ENCODE peak calls at places on chromosomes 13 and 19, in five cellular contexts. M is body of pancreas, N is NCI-H774, O is nucleus accumbens, G is ovary. D is an unnamed sample.

GRCh38 chr19:28504727-28505126 is 708.2 kb downstream of the UQCRFS1 start:
- DNase-seq in M (no peak), N (no peak), O (no peak), G (no peak), D (no peak)

GRCh38 chr19:56837004-56837403 is 3.5 kb downstream of the PEG3 start:
- DNase-seq in M (peak; percentile 11), N (no peak), O (no peak), G (peak; percentile 34), D (no peak)

GRCh38 chr19:46495789-46496099 is at the start of gene PNMA8B:
- DNase-seq in M (peak; percentile 79), N (peak; percentile 57), O (peak; percentile 72), G (peak; percentile 82), D (no peak)

GRCh38 chr19:40718774-40719391 is 2.0 kb downstream of the ITPKC start:
- DNase-seq in M (peak; percentile 89), N (no peak), O (no peak), G (peak; percentile 72), D (peak; percentile 16)

GRCh38 chr13:54928071-54928470 is 1899.5 kb downstream of the OLFM4 start:
- DNase-seq in M (no peak), N (no peak), O (no peak), G (no peak), D (no peak)

GRCh38 chr19:46015080-46015960 is 7.5 kb downstream of the PGLYRP1 start:
- DNase-seq in M (peak; percentile 88), N (peak; percentile 86), O (no peak), G (no peak), D (peak; percentile 74)

GRCh38 chr19:808176-808741 is 11.0 kb downstream of the PTBP1 start:
- DNase-seq in M (no peak), N (no peak), O (no peak), G (no peak), D (no peak)

GRCh38 chr13:45542878-45543277 is 72.7 kb downstream of the ERICH6B start:
- DNase-seq in M (no peak), N (no peak), O (no peak), G (no peak), D (no peak)

GRCh38 chr19:7242601-7243258 is 51.5 kb downstream of the INSR start:
- DNase-seq in M (no peak), N (no peak), O (no peak), G (peak; percentile 47), D (no peak)

GRCh38 chr13:62706035-62706434 is 1290.4 kb upstream of the PCDH20 start:
- DNase-seq in M (no peak), N (no peak), O (no peak), G (no peak), D (no peak)

GRCh38 chr13:75666646-75667351 is 30.7 kb downstream of the LMO7 start:
- DNase-seq in M (no peak), N (no peak), O (no peak), G (no peak), D (no peak)

GRCh38 chr13:99380921-99381645 is 73.9 kb upstream of the GPR183 start:
- DNase-seq in M (no peak), N (no peak), O (no peak), G (no peak), D (peak; percentile 77)

GRCh38 chr19:20661150-20661819 is at the start of gene ZNF626:
- DNase-seq in M (peak; percentile 98), N (peak; percentile 83), O (peak; percentile 91), G (peak; percentile 99), D (peak; percentile 92)

GRCh38 chr13:27666951-27667350 is 45.3 kb downstream of the POLR1D start:
- DNase-seq in M (no peak), N (no peak), O (no peak), G (no peak), D (no peak)

GRCh38 chr13:21641629-21642028 is 29.2 kb upstream of the FGF9 start:
- DNase-seq in M (no peak), N (no peak), O (no peak), G (no peak), D (no peak)

GRCh38 chr13:30806784-30807183 is 71.4 kb downstream of the ALOX5AP start:
- DNase-seq in M (no peak), N (no peak), O (no peak), G (no peak), D (no peak)

GRCh38 chr19:46602392-46603194 is 1.5 kb downstream of the CALM3 start:
- DNase-seq in M (no peak), N (no peak), O (peak; percentile 35), G (no peak), D (peak; percentile 54)

GRCh38 chr13:92355213-92355612 is 871.4 kb upstream of the GPC6 start:
- DNase-seq in M (peak; percentile 10), N (no peak), O (no peak), G (peak; percentile 14), D (no peak)

GRCh38 chr13:95643814-95644598 is 500 bp downstream of the DZIP1 start:
- DNase-seq in M (no peak), N (no peak), O (peak; percentile 35), G (peak; percentile 32), D (no peak)

GRCh38 chr13:38883783-38884182 is 106.8 kb downstream of the STOML3 start:
- DNase-seq in M (no peak), N (no peak), O (no peak), G (no peak), D (no peak)

GRCh38 chr19:55520691-55521292 is 16.1 kb downstream of the SBK2 start:
- DNase-seq in M (no peak), N (no peak), O (no peak), G (no peak), D (no peak)

GRCh38 chr13:52765991-52766390 is 26.4 kb upstream of the CNMD start:
- DNase-seq in M (no peak), N (no peak), O (no peak), G (no peak), D (no peak)

GRCh38 chr19:39696418-39696817 is 7.9 kb upstream of the LGALS14 start:
- DNase-seq in M (no peak), N (no peak), O (no peak), G (no peak), D (no peak)

GRCh38 chr19:1631557-1632100 is 20.8 kb downstream of the TCF3 start:
- DNase-seq in M (no peak), N (no peak), O (no peak), G (no peak), D (no peak)

GRCh38 chr19:1992759-1993260 is 22.7 kb downstream of the BTBD2 start:
- DNase-seq in M (no peak), N (no peak), O (no peak), G (no peak), D (no peak)

GRCh38 chr19:15124572-15125231 is 17.5 kb downstream of the SYDE1 start:
- DNase-seq in M (no peak), N (no peak), O (no peak), G (no peak), D (no peak)

GRCh38 chr13:27493981-27494380 is 43.6 kb upstream of the MTIF3 start:
- DNase-seq in M (no peak), N (no peak), O (no peak), G (no peak), D (no peak)

GRCh38 chr13:80072231-80072630 is 268.7 kb downstream of the SPRY2 start:
- DNase-seq in M (no peak), N (no peak), O (no peak), G (no peak), D (no peak)

GRCh38 chr19:38730470-38730730 is 13.9 kb downstream of the CAPN12 start:
- DNase-seq in M (no peak), N (no peak), O (no peak), G (no peak), D (no peak)

GRCh38 chr13:109383683-109384082 is 402.7 kb downstream of the IRS2 start:
- DNase-seq in M (no peak), N (no peak), O (no peak), G (no peak), D (no peak)

GRCh38 chr19:1672038-1672768 is 19.8 kb upstream of the TCF3 start:
- DNase-seq in M (no peak), N (no peak), O (no peak), G (no peak), D (peak; percentile 53)

GRCh38 chr13:73938375-73939070 is 195.7 kb downstream of the KLF12 start:
- DNase-seq in M (no peak), N (no peak), O (no peak), G (no peak), D (no peak)

GRCh38 chr13:24511019-24511823 is 1.4 kb downstream of the PARP4 start:
- DNase-seq in M (peak; percentile 29), N (no peak), O (no peak), G (no peak), D (peak; percentile 48)

GRCh38 chr13:99523838-99524237 is 22.6 kb downstream of the TM9SF2 start:
- DNase-seq in M (no peak), N (no peak), O (no peak), G (no peak), D (no peak)

GRCh38 chr19:38538793-38539528 is 78.8 kb downstream of the MAP4K1 start:
- DNase-seq in M (no peak), N (no peak), O (no peak), G (no peak), D (peak; percentile 45)